ENCODE peak calls at places on chromosomes 12 and 14, in six cellular contexts. U, S, J, E, R and V are unnamed samples.

GRCh38 chr14:73168691-73169090 is 32.4 kb downstream of the PSEN1 start:
- DNase-seq in U (no peak), S (no peak), J (no peak), E (no peak), R (no peak), V (no peak)

GRCh38 chr12:43444940-43445564 is 107.0 kb downstream of the ADAMTS20 start:
- DNase-seq in U (peak; percentile 4), S (peak; percentile 73), J (peak; percentile 10), E (peak; percentile 4), R (peak; percentile 39), V (no peak)

GRCh38 chr12:30806989-30807694 is 52.4 kb upstream of the CAPRIN2 start:
- DNase-seq in U (peak; percentile 48), S (peak; percentile 51), J (peak; percentile 61), E (peak; percentile 21), R (peak; percentile 54), V (peak; percentile 89)

GRCh38 chr12:108630481-108631207 is 3.0 kb downstream of the SELPLG start:
- DNase-seq in U (no peak), S (no peak), J (no peak), E (no peak), R (no peak), V (no peak)

GRCh38 chr14:51652168-51653095 is 722 bp downstream of the FRMD6 start:
- DNase-seq in U (no peak), S (no peak), J (peak; percentile 74), E (no peak), R (no peak), V (no peak)

GRCh38 chr12:6697584-6698351 is 2.8 kb downstream of the PIANP start:
- DNase-seq in U (peak; percentile 56), S (peak; percentile 45), J (peak; percentile 75), E (no peak), R (peak; percentile 45), V (peak; percentile 45)

GRCh38 chr12:6154730-6155459 is 30.4 kb upstream of the VWF start:
- DNase-seq in U (no peak), S (no peak), J (peak; percentile 92), E (no peak), R (no peak), V (no peak)

GRCh38 chr12:13374783-13375182 is 178.3 kb downstream of the EMP1 start:
- DNase-seq in U (no peak), S (no peak), J (no peak), E (no peak), R (no peak), V (no peak)

GRCh38 chr12:119869720-119870119 is 7.4 kb downstream of the CIT start:
- DNase-seq in U (peak; percentile 16), S (peak; percentile 12), J (no peak), E (no peak), R (no peak), V (no peak)

GRCh38 chr12:47840571-47840970 is 20.9 kb upstream of the HDAC7 start:
- DNase-seq in U (no peak), S (no peak), J (no peak), E (no peak), R (no peak), V (no peak)

GRCh38 chr14:99320105-99320572 is 48.1 kb upstream of the BCL11B start:
- DNase-seq in U (peak; percentile 78), S (peak; percentile 21), J (peak; percentile 84), E (peak; percentile 39), R (peak; percentile 29), V (peak; percentile 75)

GRCh38 chr12:13882176-13882575 is 99.2 kb downstream of the GRIN2B start:
- DNase-seq in U (no peak), S (no peak), J (no peak), E (no peak), R (no peak), V (no peak)

GRCh38 chr14:92846162-92846897 is 52.2 kb downstream of the GOLGA5 start:
- DNase-seq in U (peak; percentile 51), S (peak; percentile 2), J (no peak), E (peak; percentile 86), R (no peak), V (no peak)

GRCh38 chr12:46214668-46215429 is 54.0 kb downstream of the SLC38A1 start:
- DNase-seq in U (no peak), S (no peak), J (no peak), E (peak; percentile 78), R (no peak), V (no peak)

GRCh38 chr12:49294086-49294803 is 702 bp upstream of the PRPH start:
- DNase-seq in U (no peak), S (no peak), J (peak; percentile 61), E (no peak), R (no peak), V (no peak)

GRCh38 chr12:73514672-73515071 is 1023.0 kb upstream of the ATXN7L3B start:
- DNase-seq in U (peak; percentile 4), S (peak; percentile 8), J (peak; percentile 5), E (no peak), R (no peak), V (peak; percentile 10)

GRCh38 chr12:58757422-58757821 is 162.9 kb downstream of the LRIG3 start:
- DNase-seq in U (no peak), S (no peak), J (no peak), E (no peak), R (no peak), V (no peak)

GRCh38 chr12:92235703-92236472 is 90.2 kb upstream of the BTG1 start:
- DNase-seq in U (no peak), S (no peak), J (no peak), E (no peak), R (no peak), V (no peak)

GRCh38 chr12:92233346-92234015 is 87.8 kb upstream of the BTG1 start:
- DNase-seq in U (peak; percentile 22), S (no peak), J (no peak), E (no peak), R (no peak), V (no peak)

GRCh38 chr12:92234533-92234932 is 88.9 kb upstream of the BTG1 start:
- DNase-seq in U (no peak), S (no peak), J (no peak), E (no peak), R (no peak), V (no peak)

GRCh38 chr12:92242917-92243316 is 97.3 kb upstream of the BTG1 start:
- DNase-seq in U (no peak), S (no peak), J (no peak), E (no peak), R (no peak), V (no peak)

GRCh38 chr12:92237262-92237661 is 91.6 kb upstream of the BTG1 start:
- DNase-seq in U (no peak), S (no peak), J (no peak), E (no peak), R (no peak), V (no peak)
- TF ChIP-seq JUND in U (no peak), S (no peak), J (no peak), E (no peak), R (no peak), V (no peak)

DNA sequence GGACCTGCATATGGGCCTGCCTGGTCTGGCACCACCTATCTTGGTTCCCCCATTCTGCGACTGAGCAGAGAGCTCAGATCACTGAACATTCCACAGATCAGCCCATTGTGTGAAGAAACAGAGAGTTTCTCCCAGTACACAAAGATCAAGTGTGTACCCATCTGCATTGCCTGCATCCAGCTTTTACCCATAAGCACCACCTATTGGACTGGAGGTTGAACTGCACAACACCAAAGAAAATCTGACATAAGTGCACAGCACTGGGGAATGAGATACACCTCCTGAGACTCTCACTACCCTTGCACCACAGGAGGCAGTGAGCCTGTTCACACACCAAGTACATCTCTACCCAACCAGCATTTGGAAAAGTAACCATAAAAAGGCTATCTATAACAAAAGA is 362.6 kb upstream of the CLEC14A start:
- DNase-seq in U (no peak), S (no peak), J (no peak), E (no peak), R (no peak), V (no peak)
- TF ChIP-seq JUND in U (no peak), S (no peak), J (no peak), E (no peak), R (no peak), V (no peak)

DNA sequence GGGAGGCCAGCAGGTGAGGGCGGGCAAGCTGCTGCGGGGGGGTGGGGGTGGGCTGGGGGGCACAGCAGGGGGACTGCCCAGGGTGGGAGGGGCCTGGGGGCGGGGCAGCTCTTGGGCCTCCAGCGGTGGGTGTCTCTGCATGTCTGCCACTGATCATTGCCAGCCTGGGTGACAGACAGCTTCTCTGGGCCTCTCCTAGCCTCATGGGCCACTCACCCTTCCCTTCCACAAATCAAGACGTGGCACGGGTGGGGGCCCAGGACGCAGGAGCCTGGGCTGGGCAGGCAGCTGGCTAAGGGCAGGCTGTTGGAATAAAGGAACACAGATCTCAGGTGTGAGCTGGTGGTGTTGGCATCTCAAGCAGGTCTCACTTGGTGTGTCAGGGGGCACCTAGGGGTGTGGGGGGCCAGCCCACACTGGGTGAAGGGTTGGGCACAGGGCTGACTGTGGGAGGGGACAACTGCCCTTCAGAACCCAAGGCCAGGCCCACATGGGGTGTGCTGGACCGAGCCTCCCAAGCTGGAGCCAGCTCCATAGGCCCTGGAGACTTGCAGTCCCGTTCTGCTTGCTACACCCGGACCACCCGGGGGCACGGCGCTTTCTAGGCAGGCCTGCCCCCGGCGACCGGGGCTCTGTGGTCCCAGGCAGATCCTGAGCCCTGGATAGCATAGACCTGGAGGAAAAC is 3.0 kb downstream of the TEDC1 start:
- DNase-seq in U (no peak), S (no peak), J (no peak), E (no peak), R (no peak), V (no peak)
- TF ChIP-seq JUND in U (no peak), S (no peak), J (no peak), E (no peak), R (no peak), V (no peak)

GRCh38 chr14:61147898-61148549 is 133.1 kb downstream of the TMEM30B start:
- DNase-seq in U (no peak), S (peak; percentile 89), J (no peak), E (no peak), R (peak; percentile 57), V (no peak)
- TF ChIP-seq JUND in U (no peak), S (peak; percentile 44), J (peak; percentile 96), E (no peak), R (no peak), V (no peak)

GRCh38 chr12:102478416-102479098 is 1.8 kb downstream of the IGF1 start:
- DNase-seq in U (no peak), S (no peak), J (no peak), E (peak; percentile 82), R (no peak), V (no peak)
- TF ChIP-seq JUND in U (no peak), S (no peak), J (no peak), E (no peak), R (no peak), V (no peak)